ENCODE peak calls at places on chromosomes 3 and 15, in six cellular contexts. One of them, this sample, is unnamed.

GRCh38 chr15:93378547-93378946 is 289.5 kb upstream of the RGMA start:
- DNase-seq in brain microvascular endothelial cell: no peak
- DNase-seq in stimulated activated CD4-positive, alpha-beta T cell treated with anti-CD3 and anti-CD28 coated beads, TNF-alpha, amount 100 ng/mL, for 4 hours: no peak
- DNase-seq in fibroblast of the aortic adventitia: no peak
- DNase-seq in GM23248: no peak
- DNase-seq in epithelial cell of proximal tubule: no peak
- DNase-seq in this sample: no peak

GRCh38 chr3:56691165-56692000 is 8.3 kb upstream of the TASOR start:
- DNase-seq in GM23248: peak
- DNase-seq in brain microvascular endothelial cell: no peak
- DNase-seq in fibroblast of the aortic adventitia: no peak
- DNase-seq in stimulated activated CD4-positive, alpha-beta T cell treated with anti-CD3 and anti-CD28 coated beads, TNF-alpha, amount 100 ng/mL, for 4 hours: no peak
- DNase-seq in epithelial cell of proximal tubule: no peak
- DNase-seq in this sample: peak

GRCh38 chr3:105473521-105474223 is 107.0 kb downstream of the ALCAM start:
- DNase-seq in stimulated activated CD4-positive, alpha-beta T cell treated with anti-CD3 and anti-CD28 coated beads, TNF-alpha, amount 100 ng/mL, for 4 hours: no peak
- DNase-seq in GM23248: peak
- DNase-seq in brain microvascular endothelial cell: peak
- DNase-seq in fibroblast of the aortic adventitia: peak
- DNase-seq in epithelial cell of proximal tubule: peak
- DNase-seq in this sample: peak

GRCh38 chr3:143731776-143732175 is 116.5 kb downstream of the SLC9A9 start:
- DNase-seq in stimulated activated CD4-positive, alpha-beta T cell treated with anti-CD3 and anti-CD28 coated beads, TNF-alpha, amount 100 ng/mL, for 4 hours: no peak
- DNase-seq in fibroblast of the aortic adventitia: no peak
- DNase-seq in epithelial cell of proximal tubule: no peak
- DNase-seq in brain microvascular endothelial cell: no peak
- DNase-seq in GM23248: no peak
- DNase-seq in this sample: no peak

GRCh38 chr3:195197764-195198423 is 73.1 kb downstream of the XXYLT1 start:
- DNase-seq in brain microvascular endothelial cell: peak
- DNase-seq in epithelial cell of proximal tubule: no peak
- DNase-seq in stimulated activated CD4-positive, alpha-beta T cell treated with anti-CD3 and anti-CD28 coated beads, TNF-alpha, amount 100 ng/mL, for 4 hours: no peak
- DNase-seq in GM23248: peak
- DNase-seq in fibroblast of the aortic adventitia: peak
- DNase-seq in this sample: peak

GRCh38 chr3:177770821-177771220 is 573.5 kb upstream of the TBL1XR1 start:
- DNase-seq in epithelial cell of proximal tubule: no peak
- DNase-seq in GM23248: peak
- DNase-seq in stimulated activated CD4-positive, alpha-beta T cell treated with anti-CD3 and anti-CD28 coated beads, TNF-alpha, amount 100 ng/mL, for 4 hours: no peak
- DNase-seq in brain microvascular endothelial cell: peak
- DNase-seq in fibroblast of the aortic adventitia: peak
- DNase-seq in this sample: peak

GRCh38 chr3:67083277-67083676 is 85.2 kb downstream of the KBTBD8 start:
- DNase-seq in brain microvascular endothelial cell: peak
- DNase-seq in fibroblast of the aortic adventitia: peak
- DNase-seq in stimulated activated CD4-positive, alpha-beta T cell treated with anti-CD3 and anti-CD28 coated beads, TNF-alpha, amount 100 ng/mL, for 4 hours: peak
- DNase-seq in GM23248: peak
- DNase-seq in epithelial cell of proximal tubule: no peak
- DNase-seq in this sample: no peak

GRCh38 chr15:70514236-70514635 is 249.1 kb downstream of the UACA start:
- DNase-seq in stimulated activated CD4-positive, alpha-beta T cell treated with anti-CD3 and anti-CD28 coated beads, TNF-alpha, amount 100 ng/mL, for 4 hours: no peak
- DNase-seq in fibroblast of the aortic adventitia: no peak
- DNase-seq in epithelial cell of proximal tubule: no peak
- DNase-seq in GM23248: no peak
- DNase-seq in brain microvascular endothelial cell: no peak
- DNase-seq in this sample: no peak

GRCh38 chr15:62886431-62887071 is 156.0 kb upstream of the TPM1 start:
- DNase-seq in stimulated activated CD4-positive, alpha-beta T cell treated with anti-CD3 and anti-CD28 coated beads, TNF-alpha, amount 100 ng/mL, for 4 hours: no peak
- DNase-seq in epithelial cell of proximal tubule: no peak
- DNase-seq in fibroblast of the aortic adventitia: peak
- DNase-seq in brain microvascular endothelial cell: peak
- DNase-seq in GM23248: peak
- DNase-seq in this sample: no peak

GRCh38 chr3:7581831-7582230 is 720.9 kb downstream of the GRM7 start:
- DNase-seq in fibroblast of the aortic adventitia: no peak
- DNase-seq in GM23248: no peak
- DNase-seq in epithelial cell of proximal tubule: no peak
- DNase-seq in stimulated activated CD4-positive, alpha-beta T cell treated with anti-CD3 and anti-CD28 coated beads, TNF-alpha, amount 100 ng/mL, for 4 hours: no peak
- DNase-seq in brain microvascular endothelial cell: no peak
- DNase-seq in this sample: no peak

GRCh38 chr3:84487296-84487695 is 471.5 kb upstream of the CADM2 start:
- DNase-seq in epithelial cell of proximal tubule: no peak
- DNase-seq in stimulated activated CD4-positive, alpha-beta T cell treated with anti-CD3 and anti-CD28 coated beads, TNF-alpha, amount 100 ng/mL, for 4 hours: no peak
- DNase-seq in fibroblast of the aortic adventitia: no peak
- DNase-seq in GM23248: no peak
- DNase-seq in brain microvascular endothelial cell: no peak
- DNase-seq in this sample: no peak

GRCh38 chr15:70264738-70265465 is 167.2 kb upstream of the TLE3 start:
- DNase-seq in stimulated activated CD4-positive, alpha-beta T cell treated with anti-CD3 and anti-CD28 coated beads, TNF-alpha, amount 100 ng/mL, for 4 hours: no peak
- DNase-seq in brain microvascular endothelial cell: no peak
- DNase-seq in GM23248: no peak
- DNase-seq in epithelial cell of proximal tubule: no peak
- DNase-seq in fibroblast of the aortic adventitia: no peak
- DNase-seq in this sample: no peak

GRCh38 chr3:129795596-129795995 is 97.9 kb downstream of the TMCC1 start:
- DNase-seq in brain microvascular endothelial cell: peak
- DNase-seq in fibroblast of the aortic adventitia: peak
- DNase-seq in GM23248: peak
- DNase-seq in stimulated activated CD4-positive, alpha-beta T cell treated with anti-CD3 and anti-CD28 coated beads, TNF-alpha, amount 100 ng/mL, for 4 hours: no peak
- DNase-seq in epithelial cell of proximal tubule: peak
- DNase-seq in this sample: peak

GRCh38 chr3:150414989-150415388 is 6.9 kb downstream of the TSC22D2 start:
- DNase-seq in stimulated activated CD4-positive, alpha-beta T cell treated with anti-CD3 and anti-CD28 coated beads, TNF-alpha, amount 100 ng/mL, for 4 hours: no peak
- DNase-seq in brain microvascular endothelial cell: no peak
- DNase-seq in fibroblast of the aortic adventitia: peak
- DNase-seq in epithelial cell of proximal tubule: no peak
- DNase-seq in GM23248: peak
- DNase-seq in this sample: peak

GRCh38 chr3:30707825-30708224 is 101.4 kb downstream of the TGFBR2 start:
- DNase-seq in fibroblast of the aortic adventitia: no peak
- DNase-seq in GM23248: no peak
- DNase-seq in stimulated activated CD4-positive, alpha-beta T cell treated with anti-CD3 and anti-CD28 coated beads, TNF-alpha, amount 100 ng/mL, for 4 hours: no peak
- DNase-seq in epithelial cell of proximal tubule: no peak
- DNase-seq in brain microvascular endothelial cell: no peak
- DNase-seq in this sample: no peak

GRCh38 chr3:99945328-99945995 is 127.8 kb downstream of the CMSS1 start:
- DNase-seq in brain microvascular endothelial cell: no peak
- DNase-seq in GM23248: peak
- DNase-seq in epithelial cell of proximal tubule: no peak
- DNase-seq in stimulated activated CD4-positive, alpha-beta T cell treated with anti-CD3 and anti-CD28 coated beads, TNF-alpha, amount 100 ng/mL, for 4 hours: no peak
- DNase-seq in fibroblast of the aortic adventitia: peak
- DNase-seq in this sample: no peak

GRCh38 chr3:25696019-25696418 is 31.3 kb upstream of the TOP2B start:
- DNase-seq in brain microvascular endothelial cell: no peak
- DNase-seq in epithelial cell of proximal tubule: no peak
- DNase-seq in stimulated activated CD4-positive, alpha-beta T cell treated with anti-CD3 and anti-CD28 coated beads, TNF-alpha, amount 100 ng/mL, for 4 hours: no peak
- DNase-seq in fibroblast of the aortic adventitia: no peak
- DNase-seq in GM23248: no peak
- DNase-seq in this sample: no peak

GRCh38 chr3:117298273-117298672 is 588.7 kb downstream of the TUSC7 start:
- DNase-seq in fibroblast of the aortic adventitia: no peak
- DNase-seq in epithelial cell of proximal tubule: no peak
- DNase-seq in stimulated activated CD4-positive, alpha-beta T cell treated with anti-CD3 and anti-CD28 coated beads, TNF-alpha, amount 100 ng/mL, for 4 hours: no peak
- DNase-seq in GM23248: no peak
- DNase-seq in brain microvascular endothelial cell: no peak
- DNase-seq in this sample: no peak

GRCh38 chr15:55915876-55916567 is 77.4 kb downstream of the NEDD4 start:
- DNase-seq in stimulated activated CD4-positive, alpha-beta T cell treated with anti-CD3 and anti-CD28 coated beads, TNF-alpha, amount 100 ng/mL, for 4 hours: no peak
- DNase-seq in GM23248: peak
- DNase-seq in epithelial cell of proximal tubule: no peak
- DNase-seq in fibroblast of the aortic adventitia: peak
- DNase-seq in brain microvascular endothelial cell: no peak
- DNase-seq in this sample: peak